ENCODE peak calls at places on chromosomes 11 and 22, in seven cellular contexts. E is GM23338, S is hepatocyte, R is IMR-90, C is endothelial cell of umbilical vein, V is neural progenitor cell, A is HCT116. I is an unnamed sample.

GRCh38 chr11:108559340-108559739 is 34.2 kb downstream of the EXPH5 start:
- DNase-seq in C (no peak), E (no peak), V (no peak), R (peak; percentile 76), A (no peak), S (no peak), I (no peak)

GRCh38 chr22:36864454-36865215 is 3.8 kb downstream of the NCF4 start:
- DNase-seq in R (no peak), E (no peak), V (no peak), A (no peak), S (no peak), C (no peak), I (no peak)

GRCh38 chr22:43207849-43208702 is 21.1 kb upstream of the TTLL12 start:
- DNase-seq in R (no peak), C (no peak), S (no peak), V (no peak), E (no peak), A (no peak), I (no peak)

GRCh38 chr11:132472411-132473205 is 1059.7 kb downstream of the OPCML start:
- DNase-seq in V (no peak), C (no peak), A (no peak), S (no peak), R (no peak), E (no peak), I (no peak)

GRCh38 chr22:20204821-20205220 is 54.0 kb upstream of the CCDC188 start:
- DNase-seq in C (no peak), E (no peak), R (no peak), S (peak; percentile 34), A (no peak), V (no peak), I (no peak)

GRCh38 chr22:31127181-31127772 is 4.5 kb downstream of the INPP5J start:
- DNase-seq in V (no peak), A (no peak), C (no peak), R (no peak), S (no peak), E (peak; percentile 93), I (peak; percentile 95)

GRCh38 chr22:30159561-30160353 is 79.5 kb downstream of the HORMAD2 start:
- DNase-seq in S (peak; percentile 73), A (no peak), R (peak; percentile 86), V (no peak), E (no peak), C (peak; percentile 3), I (no peak)

GRCh38 chr22:47072642-47072967 is 310.2 kb downstream of the TBC1D22A start:
- DNase-seq in V (no peak), C (no peak), A (no peak), R (no peak), E (no peak), S (no peak), I (no peak)

GRCh38 chr22:29121124-29121523 is 48.3 kb downstream of the KREMEN1 start:
- DNase-seq in C (no peak), S (no peak), E (no peak), V (no peak), R (no peak), A (no peak), I (no peak)

GRCh38 chr22:32512267-32512982 is 37.8 kb downstream of the FBXO7 start:
- DNase-seq in V (no peak), C (no peak), A (no peak), S (no peak), R (no peak), E (no peak), I (no peak)

GRCh38 chr22:41557401-41558240 is 3.2 kb upstream of the CSDC2 start:
- DNase-seq in C (peak; percentile 64), S (peak; percentile 69), A (no peak), V (no peak), E (peak; percentile 57), R (peak; percentile 94), I (no peak)

GRCh38 chr11:85828640-85828978 is 17.7 kb upstream of the SYTL2 start:
- DNase-seq in S (no peak), C (no peak), V (no peak), E (no peak), R (no peak), A (no peak), I (no peak)

GRCh38 chr11:125551835-125552342 is 17.4 kb upstream of the EI24 start:
- DNase-seq in S (no peak), A (no peak), E (no peak), R (no peak), C (no peak), V (no peak), I (no peak)

GRCh38 chr11:84518601-84519183 is 1108.5 kb downstream of the DLG2 start:
- DNase-seq in V (no peak), E (no peak), A (no peak), R (no peak), C (no peak), S (no peak), I (no peak)

GRCh38 chr22:49871482-49871881 is 17.8 kb downstream of the ZBED4 start:
- DNase-seq in C (no peak), R (no peak), S (no peak), E (no peak), A (peak; percentile 8), V (no peak), I (peak; percentile 43)

GRCh38 chr11:74783241-74783871 is 34.7 kb downstream of the RNF169 start:
- DNase-seq in S (no peak), R (peak; percentile 76), A (peak; percentile 8), C (peak; percentile 79), E (no peak), V (no peak), I (peak; percentile 86)

GRCh38 chr22:43862074-43862881 is at the start of gene SULT4A1:
- DNase-seq in S (peak; percentile 76), V (peak; percentile 91), R (peak; percentile 54), C (no peak), A (peak; percentile 19), E (peak; percentile 78), I (no peak)

GRCh38 chr22:17536269-17536668 is 27.0 kb upstream of the SLC25A18 start:
- DNase-seq in C (no peak), R (no peak), V (no peak), E (peak; percentile 33), S (no peak), A (no peak), I (no peak)

GRCh38 chr11:44708523-44709280 is 18.1 kb upstream of the TSPAN18 start:
- DNase-seq in S (no peak), A (no peak), C (peak; percentile 8), R (no peak), V (no peak), E (no peak), I (no peak)

GRCh38 chr11:4025248-4025956 is 69.2 kb upstream of the RRM1 start:
- DNase-seq in E (no peak), C (peak; percentile 95), R (peak; percentile 25), A (no peak), S (no peak), V (no peak), I (no peak)

GRCh38 chr11:124302756-124303155 is 11.0 kb downstream of the OR8D1 start:
- DNase-seq in C (no peak), A (no peak), E (peak; percentile 47), S (no peak), V (no peak), R (no peak), I (no peak)

GRCh38 chr11:86431258-86431657 is 56.6 kb downstream of the CCDC81 start:
- DNase-seq in A (no peak), C (no peak), S (no peak), E (no peak), R (no peak), V (no peak), I (no peak)

GRCh38 chr11:131787119-131787518 is 416.7 kb downstream of the NTM start:
- DNase-seq in R (no peak), C (no peak), E (no peak), A (no peak), S (no peak), V (no peak), I (no peak)

GRCh38 chr11:10688401-10688800 is 5.2 kb downstream of the IRAG1 start:
- DNase-seq in S (no peak), V (no peak), C (no peak), E (peak; percentile 52), R (peak; percentile 34), A (peak; percentile 45), I (peak; percentile 29)
- H3K4me2 ChIP-seq in S (no peak overlapping the region), V (no peak overlapping the region), C (no peak overlapping the region), E (no peak overlapping the region), R (no peak overlapping the region), A (peak overlapping the region; percentile 43), I (no peak overlapping the region)

DNA sequence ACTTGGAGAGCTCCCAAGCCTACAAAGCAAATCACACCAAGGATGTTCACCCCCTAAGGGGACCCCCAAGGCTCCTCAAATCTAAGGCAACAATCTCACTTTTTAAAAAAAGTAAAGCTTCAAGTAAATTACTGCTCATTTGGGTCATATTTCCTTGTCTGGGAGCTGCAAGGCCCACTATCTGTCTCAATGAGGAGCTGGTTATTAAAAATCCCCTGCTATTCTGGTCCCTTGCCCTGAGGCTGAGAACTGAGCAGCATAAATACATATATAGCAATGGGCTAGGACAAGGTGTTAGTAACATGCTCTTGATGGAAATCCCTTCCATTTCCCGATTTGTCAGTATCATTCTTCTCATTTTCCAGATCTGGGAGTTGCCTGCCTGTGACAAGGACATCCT is 119.3 kb downstream of the ETS1 start:
- DNase-seq in C (no peak), V (no peak), R (no peak), S (no peak), E (no peak), A (no peak), I (no peak)
- H3K27ac ChIP-seq in C (peak overlapping the region; percentile 3), V (no peak overlapping the region), R (peak overlapping the region; percentile 36), S (peak overlapping the region; percentile 83), E (no peak overlapping the region), A (no peak overlapping the region), I (peak overlapping the region; percentile 98)

GRCh38 chr11:115362997-115363396 is 141.2 kb downstream of the CADM1 start:
- DNase-seq in V (no peak), E (no peak), S (no peak), C (no peak), R (no peak), A (no peak), I (no peak)

GRCh38 chr11:115363426-115363825 is 140.8 kb downstream of the CADM1 start:
- DNase-seq in C (no peak), V (no peak), E (no peak), A (no peak), S (no peak), R (no peak), I (no peak)

GRCh38 chr11:115363921-115364320 is 140.3 kb downstream of the CADM1 start:
- DNase-seq in V (no peak), S (no peak), A (no peak), C (no peak), R (peak; percentile 28), E (no peak), I (no peak)

GRCh38 chr11:115360186-115360824 is 143.9 kb downstream of the CADM1 start:
- DNase-seq in C (no peak), S (no peak), V (no peak), R (peak; percentile 50), E (no peak), A (no peak), I (no peak)

GRCh38 chr11:115361025-115361424 is 143.2 kb downstream of the CADM1 start:
- DNase-seq in R (no peak), A (no peak), E (no peak), C (no peak), S (no peak), V (no peak), I (no peak)
- H3K4me2 ChIP-seq in R (no peak overlapping the region), A (no peak overlapping the region), E (no peak overlapping the region), C (no peak overlapping the region), S (no peak overlapping the region), V (no peak overlapping the region), I (no peak overlapping the region)

DNA sequence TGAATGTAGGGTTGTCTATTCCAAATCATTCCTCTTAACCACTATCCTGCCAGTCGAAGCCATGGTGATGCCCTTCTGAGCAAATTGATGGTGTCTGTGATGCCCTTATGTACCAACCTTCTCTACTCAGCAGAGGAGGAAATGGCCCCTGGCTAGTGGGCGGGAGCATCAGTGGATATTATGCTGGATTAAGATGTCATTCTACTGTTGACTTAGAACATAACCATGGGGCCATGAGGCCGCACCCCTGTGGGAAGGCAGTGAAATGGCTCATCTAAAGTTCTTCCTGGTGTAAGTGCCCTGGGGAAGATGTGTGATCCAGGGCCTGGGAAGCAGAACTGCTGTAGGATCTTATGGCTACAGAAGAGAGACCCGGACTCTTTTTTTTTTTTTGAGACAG is 20.7 kb upstream of the P2RY2 start:
- DNase-seq in A (no peak), C (no peak), V (no peak), R (no peak), E (no peak), S (no peak), I (no peak)
- H3K27ac ChIP-seq in A (no peak overlapping the region), C (no peak overlapping the region), V (no peak overlapping the region), R (no peak overlapping the region), E (no peak overlapping the region), S (peak overlapping the region; percentile 60), I (no peak overlapping the region)